ENCODE peak calls at places on chromosomes 3 and 15, in four cellular contexts. M is HepG2, V is K562, G is GM12878. O is an unnamed sample.

GRCh38 chr15:66815322-66815721 is 113.3 kb downstream of the SMAD6 start:
- DNase-seq in M (no peak), G (no peak), V (no peak), O (no peak)

GRCh38 chr15:46312133-46312740 is 677.4 kb downstream of the SQOR start:
- DNase-seq in M (peak), G (peak), V (peak), O (peak)

GRCh38 chr15:28273468-28273867 is 48.5 kb downstream of the HERC2 start:
- DNase-seq in G (no peak), M (no peak), V (no peak), O (peak)

GRCh38 chr3:155676252-155676981 is 68.5 kb downstream of the PLCH1 start:
- DNase-seq in V (no peak), G (no peak), M (no peak), O (peak)

GRCh38 chr3:105598047-105598796 is 231.5 kb downstream of the ALCAM start:
- DNase-seq in M (no peak), G (no peak), V (no peak), O (peak)

GRCh38 chr15:73984208-73984979 is 7.7 kb downstream of the STOML1 start:
- DNase-seq in M (no peak), G (no peak), V (no peak), O (no peak)

GRCh38 chr3:71779674-71780377 is 5.1 kb downstream of the PROK2 start:
- DNase-seq in G (no peak), M (no peak), V (no peak), O (no peak)

GRCh38 chr3:86801921-86802320 is 189.0 kb downstream of the VGLL3 start:
- DNase-seq in V (no peak), M (no peak), G (no peak), O (no peak)

GRCh38 chr3:116442331-116443021 is 2.8 kb downstream of the LSAMP start:
- DNase-seq in G (no peak), V (no peak), M (no peak), O (no peak)

GRCh38 chr3:48826451-48826850 is 21.2 kb downstream of the PRKAR2A start:
- DNase-seq in G (no peak), V (peak), M (no peak), O (no peak)

GRCh38 chr15:70127288-70127746 is 29.6 kb upstream of the TLE3 start:
- DNase-seq in G (no peak), V (no peak), M (peak), O (peak)

GRCh38 chr15:84947947-84948830 is 33.5 kb upstream of the PDE8A start:
- DNase-seq in M (no peak), G (no peak), V (peak), O (no peak)

GRCh38 chr3:112327371-112327951 is 5.5 kb upstream of the CD200 start:
- DNase-seq in M (peak), G (peak), V (peak), O (peak)

GRCh38 chr3:79018671-79019136 is 749.1 kb downstream of the ROBO1 start:
- DNase-seq in G (no peak), V (no peak), M (peak), O (peak)

GRCh38 chr3:89268059-89268458 is 160.6 kb downstream of the EPHA3 start:
- DNase-seq in V (no peak), G (no peak), M (no peak), O (no peak)

GRCh38 chr15:25178835-25179672 is 224.3 kb downstream of the SNRPN start:
- DNase-seq in M (no peak), V (no peak), G (no peak), O (no peak)

GRCh38 chr15:20348291-20348899 is 193.2 kb downstream of the GOLGA6L6 start:
- DNase-seq in V (no peak), G (no peak), M (no peak), O (no peak)

GRCh38 chr15:66222273-66223198 is 31.0 kb downstream of the MEGF11 start:
- DNase-seq in V (no peak), M (no peak), G (no peak), O (no peak)

GRCh38 chr3:27165348-27165747 is 203.8 kb downstream of the NEK10 start:
- DNase-seq in M (no peak), G (no peak), V (no peak), O (no peak)

DNA sequence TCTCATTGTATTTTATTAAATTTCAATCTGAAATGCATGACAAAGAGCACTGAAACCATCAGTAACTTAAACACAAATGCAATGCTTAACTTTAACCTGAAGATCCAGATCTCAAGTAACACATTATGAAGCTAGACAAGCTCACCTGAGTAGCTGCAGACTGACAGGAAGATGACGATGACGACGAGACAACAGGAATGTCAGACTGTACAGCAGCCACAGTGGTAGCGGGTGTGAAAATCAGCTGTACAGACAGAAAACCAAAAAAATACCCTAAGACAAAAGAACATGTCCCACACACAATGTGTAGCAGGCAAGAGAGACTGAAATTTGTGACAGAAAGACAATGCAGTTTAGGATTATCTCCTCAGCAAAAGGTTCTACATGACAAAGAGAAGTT is 36.3 kb downstream of the PHC3 start:
- DNase-seq in G (no peak), V (no peak), M (no peak), O (no peak)
- TF ChIP-seq EP300 in G (no peak), V (no peak), M (no peak), O (no peak)

GRCh38 chr3:122389197-122389596 is 5.2 kb downstream of the FAM162A start:
- DNase-seq in M (no peak), G (no peak), V (no peak), O (no peak)

GRCh38 chr3:122389892-122390291 is 5.9 kb downstream of the FAM162A start:
- DNase-seq in V (no peak), M (no peak), G (no peak), O (no peak)

GRCh38 chr3:122382888-122383666 is at the start of gene MIX23:
- DNase-seq in G (peak), M (peak), V (peak), O (peak)

GRCh38 chr3:122387709-122388108 is 3.7 kb downstream of the FAM162A start:
- DNase-seq in V (no peak), M (no peak), G (no peak), O (no peak)

GRCh38 chr3:122383915-122384697 is at the start of gene FAM162A:
- DNase-seq in G (peak), V (peak), M (peak), O (peak)
- TF ChIP-seq REST in G (no peak), V (no peak), M (no peak), O (no peak)

GRCh38 chr3:127459205-127459604 is 131.3 kb downstream of the TPRA1 start:
- DNase-seq in M (no peak), V (no peak), G (no peak), O (no peak)
- TF ChIP-seq EP300 in M (no peak), V (no peak), G (no peak), O (no peak)

GRCh38 chr3:100882571-100882981 is 110.6 kb downstream of the ABI3BP start:
- DNase-seq in G (no peak), M (no peak), V (no peak), O (peak)
- TF ChIP-seq REST in G (no peak), M (no peak), V (no peak), O (no peak)

GRCh38 chr3:66477846-66478245 is 23.0 kb downstream of the LRIG1 start:
- DNase-seq in V (no peak), M (no peak), G (no peak), O (no peak)

GRCh38 chr3:66478923-66479322 is 21.9 kb downstream of the LRIG1 start:
- DNase-seq in V (no peak), G (no peak), M (no peak), O (no peak)

GRCh38 chr3:66475386-66476020 is 25.3 kb downstream of the LRIG1 start:
- DNase-seq in G (no peak), V (no peak), M (peak), O (no peak)

GRCh38 chr3:66479532-66479947 is 21.3 kb downstream of the LRIG1 start:
- DNase-seq in G (no peak), M (no peak), V (no peak), O (no peak)

GRCh38 chr3:66476852-66477381 is 23.9 kb downstream of the LRIG1 start:
- DNase-seq in G (no peak), M (peak), V (no peak), O (no peak)
- TF ChIP-seq EP300 in G (no peak), M (no peak), V (no peak), O (no peak)

GRCh38 chr3:50637945-50638344 is 21.0 kb downstream of the MAPKAPK3 start:
- DNase-seq in M (no peak), G (no peak), V (no peak), O (no peak)
- TF ChIP-seq REST in M (no peak), G (no peak), V (no peak), O (no peak)

DNA sequence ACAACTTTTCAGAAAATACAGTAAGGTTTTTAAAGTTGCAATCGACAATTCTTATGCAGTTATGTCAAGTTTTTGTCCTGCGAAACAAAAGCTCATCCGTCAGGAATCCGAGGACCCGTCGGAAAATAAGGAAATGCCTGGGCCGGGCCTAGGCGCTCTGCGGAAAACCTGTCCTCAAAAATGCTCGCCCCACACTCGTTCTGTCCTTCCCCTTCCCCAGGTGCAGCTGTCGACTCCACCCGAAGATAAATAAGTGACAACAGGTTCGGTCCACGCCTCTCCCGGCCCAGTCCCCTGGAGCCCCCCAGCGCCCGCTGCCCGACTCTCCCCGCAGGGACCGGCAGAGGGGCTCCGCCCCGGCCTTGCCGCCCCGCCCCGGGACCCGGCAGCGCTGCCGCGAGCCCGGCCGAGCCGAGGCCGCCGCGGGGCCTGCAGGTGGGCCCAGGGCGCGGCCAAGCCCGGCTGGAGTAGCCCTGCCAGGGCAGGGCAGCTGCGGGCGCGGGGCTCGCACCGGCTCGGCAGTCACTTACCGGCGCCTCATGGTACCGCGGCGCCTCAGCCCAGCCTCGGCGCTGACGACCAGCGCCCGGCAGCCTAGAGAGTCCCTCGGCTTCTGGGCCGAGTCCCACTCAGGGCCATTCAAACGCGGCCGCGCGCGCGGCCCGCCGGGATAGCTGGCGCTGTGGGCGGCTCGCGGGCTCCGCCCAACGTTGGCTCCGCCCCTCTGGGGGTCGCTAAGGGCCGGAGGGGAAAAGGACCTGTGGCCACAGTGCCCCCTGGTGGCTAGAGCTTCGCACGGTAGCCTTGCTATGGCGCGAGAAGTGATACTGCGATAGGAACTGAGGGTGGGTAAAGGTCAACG is at the start of gene KATNBL1:
- DNase-seq in G (peak), V (peak), M (peak), O (peak)
- TF ChIP-seq EP300 in G (no peak), V (no peak), M (no peak), O (no peak)

GRCh38 chr15:101203029-101203428 is 48.8 kb downstream of the CHSY1 start:
- DNase-seq in G (no peak), V (no peak), M (no peak), O (no peak)
- TF ChIP-seq REST in G (peak), V (no peak), M (no peak), O (no peak)